ENCODE peak calls at places on chromosome 7, in eight cellular contexts. B, R, E, A, T, Q, G and X are unnamed samples.

GRCh38 chr7:108030536-108030935 is 27.6 kb upstream of the LAMB1 start:
- DNase-seq in B (peak; percentile 51), R (peak; percentile 20), E (peak; percentile 69), A (no peak), T (no peak), Q (no peak), G (no peak), X (no peak)

GRCh38 chr7:145293120-145293792 is 457.4 kb upstream of the TPK1 start:
- DNase-seq in B (no peak), R (no peak), E (no peak), A (no peak), T (no peak), Q (no peak), G (no peak), X (no peak)

GRCh38 chr7:10888861-10889260 is 84.8 kb upstream of the PHF14 start:
- DNase-seq in B (no peak), R (no peak), E (no peak), A (no peak), T (no peak), Q (no peak), G (no peak), X (no peak)

GRCh38 chr7:17939111-17939669 is 1.1 kb downstream of the SNX13 start:
- DNase-seq in B (peak; percentile 47), R (peak; percentile 27), E (peak; percentile 48), A (peak; percentile 60), T (no peak), Q (no peak), G (no peak), X (peak; percentile 46)

GRCh38 chr7:42493436-42494198 is 256.6 kb upstream of the GLI3 start:
- DNase-seq in B (peak; percentile 85), R (peak; percentile 85), E (peak; percentile 92), A (no peak), T (peak; percentile 84), Q (no peak), G (peak; percentile 80), X (peak; percentile 91)

GRCh38 chr7:13276977-13277376 is 589.5 kb downstream of the ARL4A start:
- DNase-seq in B (no peak), R (no peak), E (peak; percentile 24), A (no peak), T (no peak), Q (no peak), G (no peak), X (peak; percentile 20)

GRCh38 chr7:143177374-143178119 is 5.7 kb upstream of the TAS2R39 start:
- DNase-seq in B (no peak), R (no peak), E (no peak), A (no peak), T (no peak), Q (no peak), G (no peak), X (no peak)

GRCh38 chr7:158389514-158390425 is 197.9 kb downstream of the PTPRN2 start:
- DNase-seq in B (no peak), R (no peak), E (no peak), A (no peak), T (no peak), Q (no peak), G (no peak), X (no peak)

GRCh38 chr7:127252736-127253288 is at the start of gene GRM8:
- DNase-seq in B (no peak), R (peak; percentile 11), E (peak; percentile 29), A (no peak), T (no peak), Q (no peak), G (peak; percentile 41), X (peak; percentile 44)

GRCh38 chr7:106345421-106346166 is 60.8 kb upstream of the NAMPT start:
- DNase-seq in B (peak; percentile 50), R (no peak), E (peak; percentile 85), A (peak; percentile 52), T (no peak), Q (no peak), G (no peak), X (peak; percentile 75)

GRCh38 chr7:16268821-16269768 is 152.2 kb downstream of the CRPPA start:
- DNase-seq in B (peak; percentile 79), R (peak; percentile 16), E (peak; percentile 47), A (peak; percentile 91), T (no peak), Q (no peak), G (no peak), X (peak; percentile 47)

GRCh38 chr7:20172736-20173334 is 44.3 kb downstream of the MACC1 start:
- DNase-seq in B (peak; percentile 54), R (peak; percentile 66), E (peak; percentile 67), A (no peak), T (peak; percentile 29), Q (no peak), G (peak; percentile 70), X (peak; percentile 66)

GRCh38 chr7:74364061-74364460 is 74.9 kb downstream of the CLIP2 start:
- DNase-seq in B (no peak), R (no peak), E (no peak), A (no peak), T (no peak), Q (no peak), G (no peak), X (no peak)

GRCh38 chr7:131895541-131896173 is 339.2 kb upstream of the PODXL start:
- DNase-seq in B (peak; percentile 82), R (peak; percentile 97), E (peak; percentile 70), A (no peak), T (no peak), Q (no peak), G (no peak), X (peak; percentile 83)

GRCh38 chr7:140049339-140050024 is 13.3 kb downstream of the PARP12 start:
- DNase-seq in B (no peak), R (no peak), E (peak; percentile 35), A (peak; percentile 72), T (no peak), Q (no peak), G (no peak), X (peak; percentile 53)

GRCh38 chr7:5694221-5694754 is 87.2 kb downstream of the RNF216 start:
- DNase-seq in B (peak; percentile 66), R (peak; percentile 96), E (peak; percentile 94), A (no peak), T (peak; percentile 41), Q (no peak), G (no peak), X (peak; percentile 84)

GRCh38 chr7:5697754-5698487 is 83.5 kb downstream of the RNF216 start:
- DNase-seq in B (no peak), R (no peak), E (no peak), A (no peak), T (no peak), Q (no peak), G (no peak), X (no peak)

GRCh38 chr7:5695037-5695708 is 86.3 kb downstream of the RNF216 start:
- DNase-seq in B (no peak), R (peak; percentile 93), E (peak; percentile 94), A (no peak), T (peak; percentile 68), Q (peak; percentile 94), G (peak; percentile 45), X (peak; percentile 89)

GRCh38 chr7:5696346-5697100 is 84.9 kb downstream of the RNF216 start:
- DNase-seq in B (no peak), R (no peak), E (no peak), A (no peak), T (peak; percentile 35), Q (no peak), G (no peak), X (no peak)

DNA sequence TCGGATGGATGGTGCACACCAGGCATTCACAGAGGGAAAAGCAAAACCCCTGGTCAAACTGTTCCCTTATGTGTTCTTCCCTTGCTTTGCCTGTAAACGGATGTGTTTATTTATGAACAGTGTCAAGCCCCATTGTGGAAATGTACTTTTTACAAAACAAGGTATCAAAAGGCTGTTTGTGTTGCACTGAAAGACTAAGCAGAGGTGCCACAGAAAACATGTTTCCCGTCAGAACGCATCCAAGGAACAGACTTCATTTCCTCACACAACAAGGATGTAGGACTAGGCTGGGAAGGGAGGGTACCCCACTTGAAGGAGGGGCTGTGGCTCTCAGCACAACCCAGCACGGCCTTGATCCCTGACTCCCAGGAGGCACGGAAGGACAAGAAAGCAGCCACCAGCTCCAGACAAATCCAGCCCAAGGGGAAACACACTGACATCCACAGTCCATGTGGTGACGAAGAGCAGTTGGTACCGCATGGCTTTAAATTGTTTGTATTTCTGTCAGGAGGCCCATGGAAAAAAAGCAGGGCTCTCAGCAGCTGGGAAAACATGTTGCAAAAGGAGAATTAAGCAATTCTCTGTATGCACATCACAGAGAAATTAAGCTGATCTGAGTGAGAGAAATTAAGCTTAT is 85.6 kb downstream of the RNF216 start:
- DNase-seq in B (no peak), R (peak; percentile 84), E (peak; percentile 89), A (no peak), T (peak; percentile 69), Q (no peak), G (peak; percentile 64), X (peak; percentile 84)
- H3K4me3 ChIP-seq in B (no peak overlapping the region), R (peak overlapping the region; percentile 65), E (peak overlapping the region; percentile 43), A (no peak overlapping the region), T (no peak overlapping the region), Q (peak overlapping the region; percentile 41), G (peak overlapping the region; percentile 47), X (no peak overlapping the region)

DNA sequence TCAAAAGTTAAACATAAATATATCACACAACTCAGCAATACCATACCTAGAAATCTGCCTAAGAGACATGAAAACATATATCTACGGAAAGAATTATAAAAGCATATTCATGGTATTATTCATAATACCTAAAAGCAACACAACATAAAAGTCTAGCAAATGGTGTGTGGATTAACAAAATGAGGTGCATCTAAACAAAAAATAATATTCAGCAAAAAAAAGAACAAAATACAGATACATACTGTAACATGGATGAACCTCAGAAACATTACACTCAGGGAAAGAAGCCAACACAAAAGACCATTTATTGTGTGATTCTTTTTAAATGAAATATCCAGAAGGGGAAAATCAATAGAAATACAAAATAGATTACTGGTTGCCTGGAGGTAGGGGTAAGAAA is 155.0 kb downstream of the IMMP2L start:
- DNase-seq in B (no peak), R (no peak), E (no peak), A (no peak), T (no peak), Q (no peak), G (no peak), X (no peak)
- TF ChIP-seq CTCF in B (no peak), R (no peak), E (no peak), A (no peak), T (no peak), Q (no peak), G (no peak), X (no peak)

GRCh38 chr7:100034871-100035510 is 14.6 kb upstream of the ZSCAN21 start:
- DNase-seq in B (no peak), R (peak; percentile 88), E (peak; percentile 96), A (no peak), T (no peak), Q (no peak), G (no peak), X (peak; percentile 27)
- H3K4me3 ChIP-seq in B (no peak overlapping the region), R (no peak overlapping the region), E (no peak overlapping the region), A (no peak overlapping the region), T (no peak overlapping the region), Q (no peak overlapping the region), G (no peak overlapping the region), X (no peak overlapping the region)

DNA sequence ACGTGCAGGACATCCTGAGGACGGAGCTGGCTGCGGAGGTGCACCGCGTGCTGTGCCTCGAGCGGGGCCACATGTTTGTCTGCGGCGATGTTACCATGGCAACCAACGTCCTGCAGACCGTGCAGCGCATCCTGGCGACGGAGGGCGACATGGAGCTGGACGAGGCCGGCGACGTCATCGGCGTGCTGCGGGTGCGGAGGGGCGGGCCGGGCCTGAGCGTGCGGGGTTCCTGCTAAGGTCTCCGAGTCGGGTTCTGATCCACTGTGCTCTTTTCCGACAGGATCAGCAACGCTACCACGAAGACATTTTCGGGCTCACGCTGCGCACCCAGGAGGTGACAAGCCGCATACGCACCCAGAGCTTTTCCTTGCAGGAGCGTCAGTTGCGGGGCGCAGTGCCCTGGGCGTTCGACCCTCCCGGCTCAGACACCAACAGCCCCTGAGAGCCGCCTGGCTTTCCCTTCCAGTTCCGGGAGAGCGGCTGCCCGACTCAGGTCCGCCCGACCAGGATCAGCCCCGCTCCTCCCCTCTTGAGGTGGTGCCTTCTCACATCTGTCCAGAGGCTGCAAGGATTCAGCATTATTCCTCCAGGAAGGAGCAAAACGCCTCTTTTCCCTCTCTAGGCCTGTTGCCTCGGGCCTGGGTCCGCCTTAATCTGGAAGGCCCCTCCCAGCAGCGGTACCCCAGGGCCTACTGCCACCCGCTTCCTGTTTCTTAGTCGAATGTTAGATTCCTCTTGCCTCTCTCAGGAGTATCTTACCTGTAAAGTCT is 10.4 kb downstream of the ATG9B start:
- DNase-seq in B (no peak), R (peak; percentile 71), E (peak; percentile 63), A (no peak), T (peak; percentile 78), Q (peak; percentile 17), G (peak; percentile 56), X (peak; percentile 56)
- TF ChIP-seq CTCF in B (peak; percentile 8), R (peak; percentile 33), E (peak; percentile 9), A (no peak), T (no peak), Q (peak; percentile 13), G (no peak), X (no peak)